ENCODE peak calls at places on chromosomes 3 and 15, in five cellular contexts. One of them, this sample, is unnamed.

GRCh38 chr3:61060421-61060861 is 190.8 kb downstream of the FHIT start:
- DNase-seq in central memory CD8-positive, alpha-beta T cell: no peak
- DNase-seq in NCI-H1694: no peak
- DNase-seq in C1 segment of cervical spinal cord: no peak
- DNase-seq in HCT116: no peak
- DNase-seq in this sample: no peak

GRCh38 chr3:135920275-135920674 is 45.3 kb upstream of the PPP2R3A start:
- DNase-seq in NCI-H1694: no peak
- DNase-seq in central memory CD8-positive, alpha-beta T cell: no peak
- DNase-seq in HCT116: no peak
- DNase-seq in C1 segment of cervical spinal cord: no peak
- DNase-seq in this sample: no peak

GRCh38 chr3:161893972-161894371 is 397.4 kb downstream of the OTOL1 start:
- DNase-seq in C1 segment of cervical spinal cord: no peak
- DNase-seq in central memory CD8-positive, alpha-beta T cell: no peak
- DNase-seq in NCI-H1694: no peak
- DNase-seq in HCT116: no peak
- DNase-seq in this sample: no peak

GRCh38 chr3:124428372-124429128 is 301.7 kb upstream of the UMPS start:
- DNase-seq in HCT116: no peak
- DNase-seq in NCI-H1694: no peak
- DNase-seq in central memory CD8-positive, alpha-beta T cell: no peak
- DNase-seq in C1 segment of cervical spinal cord: no peak
- DNase-seq in this sample: no peak

GRCh38 chr3:182904164-182904563 is 76.2 kb downstream of the DCUN1D1 start:
- DNase-seq in HCT116: no peak
- DNase-seq in central memory CD8-positive, alpha-beta T cell: no peak
- DNase-seq in C1 segment of cervical spinal cord: no peak
- DNase-seq in NCI-H1694: no peak
- DNase-seq in this sample: no peak

GRCh38 chr15:25060996-25061620 is 106.3 kb downstream of the SNRPN start:
- DNase-seq in C1 segment of cervical spinal cord: no peak
- DNase-seq in central memory CD8-positive, alpha-beta T cell: no peak
- DNase-seq in HCT116: no peak
- DNase-seq in NCI-H1694: no peak
- DNase-seq in this sample: no peak

GRCh38 chr3:197541756-197542539 is 13.8 kb downstream of the BDH1 start:
- DNase-seq in HCT116: no peak
- DNase-seq in NCI-H1694: peak; percentile 96
- DNase-seq in central memory CD8-positive, alpha-beta T cell: no peak
- DNase-seq in C1 segment of cervical spinal cord: peak; percentile 27
- DNase-seq in this sample: no peak

GRCh38 chr3:7489417-7489816 is 628.5 kb downstream of the GRM7 start:
- DNase-seq in HCT116: no peak
- DNase-seq in NCI-H1694: no peak
- DNase-seq in central memory CD8-positive, alpha-beta T cell: no peak
- DNase-seq in C1 segment of cervical spinal cord: no peak
- DNase-seq in this sample: no peak

GRCh38 chr15:67646847-67647246 is 104.3 kb downstream of the MAP2K5 start:
- DNase-seq in NCI-H1694: no peak
- DNase-seq in C1 segment of cervical spinal cord: no peak
- DNase-seq in central memory CD8-positive, alpha-beta T cell: no peak
- DNase-seq in HCT116: no peak
- DNase-seq in this sample: no peak

GRCh38 chr3:131840151-131840797 is 194.5 kb downstream of the CPNE4 start:
- DNase-seq in NCI-H1694: no peak
- DNase-seq in central memory CD8-positive, alpha-beta T cell: no peak
- DNase-seq in C1 segment of cervical spinal cord: no peak
- DNase-seq in HCT116: no peak
- DNase-seq in this sample: no peak

GRCh38 chr3:173630849-173631248 is 233.3 kb downstream of the NLGN1 start:
- DNase-seq in NCI-H1694: no peak
- DNase-seq in C1 segment of cervical spinal cord: no peak
- DNase-seq in central memory CD8-positive, alpha-beta T cell: no peak
- DNase-seq in HCT116: no peak
- DNase-seq in this sample: no peak

GRCh38 chr3:195094211-195094921 is 176.6 kb downstream of the XXYLT1 start:
- DNase-seq in central memory CD8-positive, alpha-beta T cell: no peak
- DNase-seq in C1 segment of cervical spinal cord: no peak
- DNase-seq in NCI-H1694: no peak
- DNase-seq in HCT116: no peak
- DNase-seq in this sample: no peak

GRCh38 chr15:92616621-92617179 is 38.9 kb downstream of the FAM174B start:
- DNase-seq in central memory CD8-positive, alpha-beta T cell: no peak
- DNase-seq in NCI-H1694: no peak
- DNase-seq in HCT116: no peak
- DNase-seq in C1 segment of cervical spinal cord: no peak
- DNase-seq in this sample: no peak

This sample was measured in SK-N-MC.